ENCODE peak calls at places on chromosomes 6 and 20, in eight cellular contexts. One of them, this sample, is unnamed.
A peak's percentile ranks its signal among the peaks of the same experiment; 100 is the strongest.

GRCh38 chr20:4613718-4614620 is 107.7 kb upstream of the PRND start:
- DNase-seq in IMR-90: no peak
- DNase-seq in HCT116: peak; percentile 54
- DNase-seq in neural progenitor cell: peak; percentile 61
- DNase-seq in kidney: no peak
- DNase-seq in fibroblast of lung: peak; percentile 87
- DNase-seq in mesendoderm: peak; percentile 82
- DNase-seq in MM.1S: peak; percentile 94
- DNase-seq in this sample: peak; percentile 57

GRCh38 chr6:151546941-151547659 is 53.3 kb downstream of the CCDC170 start:
- DNase-seq in mesendoderm: no peak
- DNase-seq in MM.1S: no peak
- DNase-seq in HCT116: no peak
- DNase-seq in kidney: no peak
- DNase-seq in neural progenitor cell: no peak
- DNase-seq in IMR-90: no peak
- DNase-seq in fibroblast of lung: no peak
- DNase-seq in this sample: no peak

GRCh38 chr20:52785678-52786077 is 186.5 kb upstream of the TSHZ2 start:
- DNase-seq in neural progenitor cell: no peak
- DNase-seq in MM.1S: no peak
- DNase-seq in mesendoderm: no peak
- DNase-seq in fibroblast of lung: no peak
- DNase-seq in kidney: no peak
- DNase-seq in IMR-90: no peak
- DNase-seq in HCT116: no peak
- DNase-seq in this sample: no peak

GRCh38 chr20:25023316-25023715 is 30.8 kb upstream of the APMAP start:
- DNase-seq in mesendoderm: no peak
- DNase-seq in IMR-90: no peak
- DNase-seq in fibroblast of lung: no peak
- DNase-seq in MM.1S: no peak
- DNase-seq in kidney: peak; percentile 44
- DNase-seq in neural progenitor cell: no peak
- DNase-seq in HCT116: no peak
- DNase-seq in this sample: no peak

GRCh38 chr6:133350928-133351327 is 109.8 kb downstream of the EYA4 start:
- DNase-seq in mesendoderm: no peak
- DNase-seq in neural progenitor cell: no peak
- DNase-seq in IMR-90: no peak
- DNase-seq in kidney: no peak
- DNase-seq in HCT116: no peak
- DNase-seq in fibroblast of lung: no peak
- DNase-seq in MM.1S: no peak
- DNase-seq in this sample: no peak

GRCh38 chr6:11938285-11938890 is 73.7 kb upstream of the HIVEP1 start:
- DNase-seq in mesendoderm: peak; percentile 64
- DNase-seq in neural progenitor cell: peak; percentile 18
- DNase-seq in HCT116: no peak
- DNase-seq in kidney: no peak
- DNase-seq in fibroblast of lung: peak; percentile 18
- DNase-seq in IMR-90: no peak
- DNase-seq in MM.1S: no peak
- DNase-seq in this sample: peak; percentile 13

GRCh38 chr20:3765171-3765887 is 2.2 kb downstream of the ADISSP start:
- DNase-seq in fibroblast of lung: no peak
- DNase-seq in HCT116: no peak
- DNase-seq in neural progenitor cell: no peak
- DNase-seq in mesendoderm: no peak
- DNase-seq in kidney: peak; percentile 69
- DNase-seq in IMR-90: no peak
- DNase-seq in MM.1S: no peak
- DNase-seq in this sample: no peak

GRCh38 chr6:2155206-2155605 is 90.2 kb downstream of the GMDS start:
- DNase-seq in IMR-90: no peak
- DNase-seq in mesendoderm: no peak
- DNase-seq in MM.1S: no peak
- DNase-seq in neural progenitor cell: no peak
- DNase-seq in HCT116: no peak
- DNase-seq in fibroblast of lung: no peak
- DNase-seq in kidney: no peak
- DNase-seq in this sample: no peak

GRCh38 chr20:52933867-52934266 is 38.3 kb upstream of the TSHZ2 start:
- DNase-seq in kidney: no peak
- DNase-seq in HCT116: no peak
- DNase-seq in fibroblast of lung: no peak
- DNase-seq in mesendoderm: no peak
- DNase-seq in MM.1S: no peak
- DNase-seq in IMR-90: no peak
- DNase-seq in neural progenitor cell: no peak
- DNase-seq in this sample: no peak

GRCh38 chr6:108176281-108177089 is 10.7 kb downstream of the NR2E1 start:
- DNase-seq in kidney: no peak
- DNase-seq in mesendoderm: no peak
- DNase-seq in HCT116: no peak
- DNase-seq in IMR-90: no peak
- DNase-seq in fibroblast of lung: no peak
- DNase-seq in MM.1S: no peak
- DNase-seq in neural progenitor cell: peak; percentile 28
- DNase-seq in this sample: no peak

GRCh38 chr20:36847009-36847709 is 28.8 kb upstream of the TLDC2 start:
- DNase-seq in fibroblast of lung: peak; percentile 92
- DNase-seq in IMR-90: peak; percentile 83
- DNase-seq in MM.1S: no peak
- DNase-seq in HCT116: no peak
- DNase-seq in kidney: no peak
- DNase-seq in mesendoderm: peak; percentile 81
- DNase-seq in neural progenitor cell: peak; percentile 78
- DNase-seq in this sample: no peak

GRCh38 chr20:36848677-36849076 is 27.3 kb upstream of the TLDC2 start:
- DNase-seq in kidney: no peak
- DNase-seq in neural progenitor cell: no peak
- DNase-seq in MM.1S: no peak
- DNase-seq in mesendoderm: no peak
- DNase-seq in HCT116: no peak
- DNase-seq in IMR-90: no peak
- DNase-seq in fibroblast of lung: no peak
- DNase-seq in this sample: no peak

GRCh38 chr20:36847710-36848040 is 28.3 kb upstream of the TLDC2 start:
- DNase-seq in neural progenitor cell: no peak
- DNase-seq in fibroblast of lung: no peak
- DNase-seq in IMR-90: peak; percentile 41
- DNase-seq in HCT116: no peak
- DNase-seq in mesendoderm: no peak
- DNase-seq in MM.1S: no peak
- DNase-seq in kidney: no peak
- DNase-seq in this sample: no peak

GRCh38 chr20:36849333-36850065 is 26.4 kb upstream of the TLDC2 start:
- DNase-seq in mesendoderm: no peak
- DNase-seq in kidney: no peak
- DNase-seq in neural progenitor cell: no peak
- DNase-seq in HCT116: no peak
- DNase-seq in IMR-90: no peak
- DNase-seq in fibroblast of lung: no peak
- DNase-seq in MM.1S: no peak
- DNase-seq in this sample: no peak

DNA sequence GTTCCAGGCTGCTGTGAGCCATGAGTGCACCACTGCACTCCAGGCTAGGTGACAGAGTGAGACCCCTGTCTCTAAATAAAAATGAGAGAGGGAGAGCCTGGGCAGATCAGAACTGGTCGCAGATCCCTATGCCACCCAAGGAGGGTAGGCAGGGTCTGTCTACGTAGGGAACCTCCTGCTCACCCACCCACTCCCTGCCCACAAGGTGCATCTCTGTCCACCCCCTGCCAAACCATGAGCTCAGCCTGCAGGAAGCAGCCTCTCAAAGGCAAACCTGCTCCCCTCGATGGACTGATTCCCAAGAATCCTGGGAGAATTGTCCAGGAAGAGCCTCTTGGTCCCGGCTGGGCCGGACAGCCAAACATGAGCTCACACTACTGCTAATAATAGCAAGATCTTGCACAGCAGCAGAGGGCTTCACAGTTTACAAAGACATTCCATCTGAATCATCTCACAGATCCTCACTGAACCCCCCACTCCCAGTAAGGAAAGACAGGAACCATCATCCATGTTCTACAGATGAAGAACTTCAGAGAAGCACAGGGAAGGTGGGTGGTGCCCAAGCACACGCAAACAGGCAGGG is 27.8 kb upstream of the TLDC2 start:
- DNase-seq in IMR-90: peak; percentile 97
- DNase-seq in HCT116: no peak
- DNase-seq in fibroblast of lung: peak; percentile 96
- DNase-seq in MM.1S: no peak
- DNase-seq in mesendoderm: no peak
- DNase-seq in neural progenitor cell: no peak
- DNase-seq in kidney: peak; percentile 83
- DNase-seq in this sample: no peak
- H3K4me1 ChIP-seq in IMR-90: peaks cover 28% of the 10 kb centered on the region
- H3K4me1 ChIP-seq in HCT116: no peaks in the 10 kb centered on the region
- H3K4me1 ChIP-seq in fibroblast of lung: peaks cover 53% of the 10 kb centered on the region
- H3K4me1 ChIP-seq in MM.1S: peaks cover 5% of the 10 kb centered on the region
- H3K4me1 ChIP-seq in mesendoderm: peaks cover 2% of the 10 kb centered on the region
- H3K4me1 ChIP-seq in neural progenitor cell: peaks cover 25% of the 10 kb centered on the region
- H3K4me1 ChIP-seq in kidney: peaks cover under 1% of the 10 kb centered on the region
- H3K4me1 ChIP-seq in this sample: peaks cover 10% of the 10 kb centered on the region

DNA sequence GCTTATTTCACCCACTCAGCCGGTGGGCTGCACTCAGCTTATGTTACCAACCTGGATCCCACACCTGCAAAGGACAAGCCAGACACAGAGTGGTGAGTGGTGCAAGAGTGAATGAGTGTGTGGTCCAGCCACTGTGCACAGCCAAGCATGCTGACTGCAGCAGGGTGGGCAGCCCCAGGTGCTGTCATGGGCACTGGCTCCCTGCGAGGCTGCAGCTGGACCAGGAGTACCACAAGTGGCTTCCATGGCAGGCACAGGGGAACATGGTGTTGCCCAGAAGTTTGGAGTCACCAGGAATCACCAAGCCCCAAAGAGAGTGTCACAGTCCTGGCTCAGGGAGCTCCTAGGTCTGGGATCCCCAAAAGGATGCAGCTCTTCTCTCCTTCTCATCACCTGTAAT is 1093.4 kb downstream of the KHDRBS2 start:
- DNase-seq in MM.1S: no peak
- DNase-seq in mesendoderm: no peak
- DNase-seq in neural progenitor cell: no peak
- DNase-seq in fibroblast of lung: no peak
- DNase-seq in HCT116: no peak
- DNase-seq in IMR-90: no peak
- DNase-seq in kidney: no peak
- DNase-seq in this sample: no peak
- H3K9ac ChIP-seq in MM.1S: no peak overlapping the region
- H3K9ac ChIP-seq in mesendoderm: no peak overlapping the region
- H3K9ac ChIP-seq in neural progenitor cell: no peak overlapping the region
- H3K9ac ChIP-seq in fibroblast of lung: no peak overlapping the region
- H3K9ac ChIP-seq in HCT116: no peak overlapping the region
- H3K9ac ChIP-seq in IMR-90: no peak overlapping the region
- H3K9ac ChIP-seq in kidney: no peak overlapping the region
- H3K9ac ChIP-seq in this sample: no peak overlapping the region

DNA sequence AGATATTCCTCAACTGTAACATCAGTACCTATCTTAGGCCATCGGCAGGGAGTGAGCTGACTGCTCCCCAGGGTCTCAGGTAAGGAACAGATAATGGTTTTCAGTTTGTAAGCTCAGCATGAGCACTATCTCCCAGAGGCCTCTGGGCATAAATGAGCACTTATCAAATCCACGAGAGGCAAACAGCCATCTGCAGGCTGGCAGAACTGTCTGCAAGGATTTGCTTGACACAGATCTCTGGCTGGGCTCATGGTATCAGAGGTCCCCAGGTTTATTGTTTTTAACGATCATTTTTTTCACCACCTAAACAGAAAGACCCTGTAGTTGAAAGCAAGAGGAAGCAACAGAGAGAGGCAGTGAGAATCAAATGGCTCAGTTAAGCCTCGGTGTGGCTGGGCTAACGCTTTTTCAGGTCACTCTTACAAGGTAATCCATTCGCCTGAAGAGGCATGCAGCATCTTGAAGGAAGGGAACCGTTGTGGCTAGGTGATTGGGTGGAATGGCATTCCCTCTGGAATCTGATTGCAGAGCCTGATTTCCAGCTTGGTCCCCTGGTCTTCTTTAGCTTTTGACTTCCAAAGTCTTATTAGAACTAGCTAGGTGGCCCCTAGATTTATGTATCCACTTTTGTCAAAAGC is 116.0 kb downstream of the LY86 start:
- DNase-seq in MM.1S: no peak
- DNase-seq in IMR-90: no peak
- DNase-seq in HCT116: no peak
- DNase-seq in mesendoderm: no peak
- DNase-seq in fibroblast of lung: peak; percentile 9
- DNase-seq in kidney: no peak
- DNase-seq in neural progenitor cell: no peak
- DNase-seq in this sample: no peak
- H3K4me1 ChIP-seq in MM.1S: no peaks in the 10 kb centered on the region
- H3K4me1 ChIP-seq in IMR-90: peaks cover 4% of the 10 kb centered on the region
- H3K4me1 ChIP-seq in HCT116: peaks cover 6% of the 10 kb centered on the region
- H3K4me1 ChIP-seq in mesendoderm: no peaks in the 10 kb centered on the region
- H3K4me1 ChIP-seq in fibroblast of lung: peaks cover 4% of the 10 kb centered on the region
- H3K4me1 ChIP-seq in kidney: peaks cover 11% of the 10 kb centered on the region
- H3K4me1 ChIP-seq in neural progenitor cell: no peaks in the 10 kb centered on the region
- H3K4me1 ChIP-seq in this sample: peaks cover 1% of the 10 kb centered on the region

GRCh38 chr6:116649129-116649528 is 19.4 kb downstream of the ZUP1 start:
- DNase-seq in MM.1S: no peak
- DNase-seq in neural progenitor cell: no peak
- DNase-seq in HCT116: no peak
- DNase-seq in kidney: no peak
- DNase-seq in mesendoderm: no peak
- DNase-seq in fibroblast of lung: no peak
- DNase-seq in IMR-90: no peak
- DNase-seq in this sample: no peak
- H3K9ac ChIP-seq in MM.1S: no peak overlapping the region
- H3K9ac ChIP-seq in neural progenitor cell: no peak overlapping the region
- H3K9ac ChIP-seq in HCT116: no peak overlapping the region
- H3K9ac ChIP-seq in kidney: no peak overlapping the region
- H3K9ac ChIP-seq in mesendoderm: no peak overlapping the region
- H3K9ac ChIP-seq in fibroblast of lung: no peak overlapping the region
- H3K9ac ChIP-seq in IMR-90: no peak overlapping the region
- H3K9ac ChIP-seq in this sample: no peak overlapping the region

GRCh38 chr20:62707281-62707941 is 1.2 kb upstream of the NTSR1 start:
- DNase-seq in IMR-90: no peak
- DNase-seq in HCT116: no peak
- DNase-seq in mesendoderm: no peak
- DNase-seq in fibroblast of lung: no peak
- DNase-seq in neural progenitor cell: peak; percentile 31
- DNase-seq in kidney: no peak
- DNase-seq in MM.1S: no peak
- DNase-seq in this sample: no peak
- H3K4me1 ChIP-seq in IMR-90: peaks cover 15% of the 10 kb centered on the region
- H3K4me1 ChIP-seq in HCT116: peaks cover 61% of the 10 kb centered on the region
- H3K4me1 ChIP-seq in mesendoderm: no peaks in the 10 kb centered on the region
- H3K4me1 ChIP-seq in fibroblast of lung: peaks cover 15% of the 10 kb centered on the region
- H3K4me1 ChIP-seq in neural progenitor cell: peaks cover 5% of the 10 kb centered on the region
- H3K4me1 ChIP-seq in kidney: no peaks in the 10 kb centered on the region
- H3K4me1 ChIP-seq in MM.1S: no peaks in the 10 kb centered on the region
- H3K4me1 ChIP-seq in this sample: peaks cover 11% of the 10 kb centered on the region

DNA sequence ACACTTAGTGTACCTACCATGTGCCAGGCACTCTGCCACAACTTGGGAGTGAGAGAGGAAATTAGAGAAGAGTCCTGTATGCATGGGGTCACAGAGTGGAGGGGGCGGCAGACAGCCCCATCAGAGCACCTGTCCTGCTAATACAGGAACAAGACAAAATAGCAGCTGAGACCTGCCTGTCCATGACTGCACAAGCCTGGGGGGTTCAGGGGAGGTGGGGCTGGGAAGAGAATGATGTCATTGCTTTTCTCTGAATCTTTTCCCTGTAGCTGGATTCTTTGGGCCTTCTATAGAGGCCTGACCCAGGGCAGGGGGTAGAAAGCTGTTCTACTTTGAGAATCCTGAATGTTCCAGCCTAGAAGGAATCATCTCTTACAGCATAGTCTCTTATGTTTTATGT is 37.4 kb downstream of the FOXP4 start:
- DNase-seq in HCT116: no peak
- DNase-seq in mesendoderm: no peak
- DNase-seq in kidney: no peak
- DNase-seq in fibroblast of lung: no peak
- DNase-seq in neural progenitor cell: no peak
- DNase-seq in MM.1S: no peak
- DNase-seq in IMR-90: no peak
- DNase-seq in this sample: no peak
- H3K9ac ChIP-seq in HCT116: no peak overlapping the region
- H3K9ac ChIP-seq in mesendoderm: no peak overlapping the region
- H3K9ac ChIP-seq in kidney: peak overlapping the region; percentile 2
- H3K9ac ChIP-seq in fibroblast of lung: no peak overlapping the region
- H3K9ac ChIP-seq in neural progenitor cell: no peak overlapping the region
- H3K9ac ChIP-seq in MM.1S: no peak overlapping the region
- H3K9ac ChIP-seq in IMR-90: no peak overlapping the region
- H3K9ac ChIP-seq in this sample: peak overlapping the region; percentile 42

This sample was measured in NT2/D1.